ENCODE peak calls at places on chromosome 2, in nine cellular contexts. F is neuronal stem cell; L is SK-N-DZ; R is sciatic nerve; M is NCI-H1436; C is OCI-LY7; J is CD8-positive, alpha-beta T cell; I is KBM-7; N is right cardiac atrium. O is an unnamed sample.

GRCh38 chr2:209383212-209383611 is 40.6 kb upstream of the MAP2 start:
- DNase-seq in F (no peak), L (no peak), R (no peak), M (peak; percentile 42), C (no peak), J (no peak), I (no peak), N (no peak), O (no peak)

GRCh38 chr2:52342458-52342857 is 1310.5 kb upstream of the NRXN1 start:
- DNase-seq in F (no peak), L (no peak), R (no peak), M (no peak), C (no peak), J (no peak), I (no peak), N (no peak), O (no peak)

GRCh38 chr2:88637464-88637863 is 10.2 kb upstream of the EIF2AK3 start:
- DNase-seq in F (no peak), L (no peak), R (no peak), M (no peak), C (no peak), J (no peak), I (no peak), N (no peak), O (no peak)

GRCh38 chr2:42147641-42148274 is 21.4 kb upstream of the EML4 start:
- DNase-seq in F (no peak), L (no peak), R (no peak), M (no peak), C (no peak), J (no peak), I (no peak), N (no peak), O (no peak)

GRCh38 chr2:21676056-21676455 is 552.3 kb downstream of the TDRD15 start:
- DNase-seq in F (no peak), L (no peak), R (no peak), M (no peak), C (no peak), J (no peak), I (no peak), N (no peak), O (no peak)

GRCh38 chr2:40543381-40543780 is 91.5 kb upstream of the SLC8A1 start:
- DNase-seq in F (no peak), L (no peak), R (no peak), M (no peak), C (no peak), J (no peak), I (no peak), N (no peak), O (no peak)

GRCh38 chr2:168233726-168234406 is 13.5 kb downstream of the STK39 start:
- DNase-seq in F (no peak), L (no peak), R (no peak), M (no peak), C (no peak), J (no peak), I (no peak), N (no peak), O (no peak)

GRCh38 chr2:231565915-231566594 is 26.6 kb upstream of the TEX44 start:
- DNase-seq in F (no peak), L (no peak), R (no peak), M (no peak), C (no peak), J (no peak), I (no peak), N (no peak), O (no peak)

O was measured in NCI-H1930.